ENCODE peak calls at places on chromosomes 5 and 9, in seven cellular contexts. D is hepatocyte, I is DND-41, G is astrocyte, C is neural progenitor cell, F is fibroblast of lung, N is OCI-LY7. X is an unnamed sample.

GRCh38 chr5:154653764-154654483 is 101.3 kb upstream of the LARP1 start:
- DNase-seq in D (no peak), I (no peak), G (no peak), C (no peak), F (no peak), N (no peak), X (no peak)

GRCh38 chr9:124346347-124347163 is 68.7 kb downstream of the PSMB7 start:
- DNase-seq in D (no peak), I (no peak), G (no peak), C (no peak), F (no peak), N (no peak), X (no peak)

GRCh38 chr5:10695759-10696543 is 65.1 kb downstream of the DAP start:
- DNase-seq in D (no peak), I (peak; percentile 27), G (peak; percentile 52), C (no peak), F (peak; percentile 60), N (no peak), X (no peak)

GRCh38 chr5:179607449-179607931 is 16.0 kb downstream of the HNRNPH1 start:
- DNase-seq in D (no peak), I (no peak), G (no peak), C (no peak), F (no peak), N (no peak), X (no peak)

GRCh38 chr5:52727568-52727967 is 60.1 kb upstream of the ITGA1 start:
- DNase-seq in D (no peak), I (peak; percentile 31), G (peak; percentile 16), C (no peak), F (peak; percentile 48), N (no peak), X (no peak)

GRCh38 chr9:130943226-130943625 is 4.2 kb upstream of the FIBCD1 start:
- DNase-seq in D (no peak), I (no peak), G (no peak), C (no peak), F (no peak), N (no peak), X (no peak)

GRCh38 chr5:1011226-1011631 is 2.6 kb downstream of the NKD2 start:
- DNase-seq in D (peak; percentile 63), I (peak; percentile 52), G (no peak), C (peak; percentile 76), F (no peak), N (peak; percentile 67), X (peak; percentile 64)

GRCh38 chr9:18260527-18260926 is 213.4 kb upstream of the ADAMTSL1 start:
- DNase-seq in D (peak; percentile 24), I (peak; percentile 15), G (peak; percentile 76), C (no peak), F (peak; percentile 82), N (no peak), X (no peak)

GRCh38 chr5:180848878-180849277 is 12.2 kb downstream of the ZFP62 start:
- DNase-seq in D (no peak), I (no peak), G (no peak), C (no peak), F (no peak), N (no peak), X (no peak)

GRCh38 chr5:168123853-168124528 is 167.5 kb upstream of the WWC1 start:
- DNase-seq in D (no peak), I (no peak), G (peak; percentile 38), C (no peak), F (peak; percentile 39), N (no peak), X (peak; percentile 64)

GRCh38 chr9:78671785-78672184 is 374.9 kb downstream of the PSAT1 start:
- DNase-seq in D (no peak), I (no peak), G (no peak), C (no peak), F (peak; percentile 12), N (no peak), X (no peak)

GRCh38 chr9:297104-297794 is 82.6 kb downstream of the DOCK8 start:
- DNase-seq in D (peak; percentile 27), I (no peak), G (no peak), C (no peak), F (no peak), N (peak; percentile 45), X (no peak)

GRCh38 chr5:97560176-97560993 is 377.3 kb upstream of the RIOK2 start:
- DNase-seq in D (no peak), I (no peak), G (no peak), C (no peak), F (no peak), N (no peak), X (no peak)

GRCh38 chr5:145925803-145926202 is 10.6 kb upstream of the SH3RF2 start:
- DNase-seq in D (no peak), I (no peak), G (peak; percentile 42), C (no peak), F (peak; percentile 49), N (no peak), X (no peak)

GRCh38 chr5:107486489-107486888 is 184.2 kb downstream of the EFNA5 start:
- DNase-seq in D (no peak), I (peak; percentile 63), G (peak; percentile 70), C (no peak), F (peak; percentile 80), N (no peak), X (no peak)

GRCh38 chr5:84382363-84383295 is 2.1 kb downstream of the EDIL3 start:
- DNase-seq in D (peak; percentile 71), I (no peak), G (peak; percentile 69), C (peak; percentile 82), F (peak; percentile 81), N (no peak), X (no peak)

GRCh38 chr9:94812343-94812742 is 85.8 kb downstream of the AOPEP start:
- DNase-seq in D (no peak), I (no peak), G (peak; percentile 88), C (no peak), F (peak; percentile 91), N (no peak), X (no peak)

GRCh38 chr5:142871056-142871879 is 101.1 kb downstream of the ARHGAP26 start:
- DNase-seq in D (no peak), I (no peak), G (no peak), C (no peak), F (no peak), N (no peak), X (no peak)

GRCh38 chr9:37174247-37174646 is 53.9 kb downstream of the ZCCHC7 start:
- DNase-seq in D (no peak), I (no peak), G (peak; percentile 57), C (no peak), F (peak; percentile 69), N (no peak), X (no peak)

GRCh38 chr5:139228201-139228796 is 30.1 kb upstream of the SIL1 start:
- DNase-seq in D (no peak), I (no peak), G (no peak), C (no peak), F (no peak), N (no peak), X (no peak)

GRCh38 chr5:139222346-139222745 is 24.2 kb upstream of the SIL1 start:
- DNase-seq in D (no peak), I (no peak), G (no peak), C (no peak), F (no peak), N (no peak), X (no peak)

GRCh38 chr5:139226131-139226530 is 28.0 kb upstream of the SIL1 start:
- DNase-seq in D (no peak), I (no peak), G (no peak), C (no peak), F (no peak), N (no peak), X (no peak)

DNA sequence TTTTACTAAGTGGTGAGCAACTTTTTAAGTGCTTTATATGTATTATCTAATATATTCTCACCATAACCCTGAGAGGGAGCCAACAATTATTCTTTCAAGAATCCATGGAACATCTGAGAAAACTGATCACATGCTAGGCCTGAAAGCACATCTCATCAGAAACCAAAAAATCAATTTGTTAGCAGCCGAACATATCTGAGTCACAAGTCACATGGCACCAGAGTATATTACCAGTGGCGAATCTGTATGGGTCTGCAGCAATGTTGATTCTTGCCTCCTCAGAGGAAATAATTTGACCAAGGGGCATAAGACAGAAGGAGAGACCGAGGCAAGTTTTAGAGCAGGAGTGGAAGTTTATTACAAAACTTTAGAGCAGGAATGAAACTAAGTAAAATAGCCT is 25.3 kb upstream of the SIL1 start:
- DNase-seq in D (no peak), I (no peak), G (no peak), C (no peak), F (no peak), N (no peak), X (no peak)
- H2AFZ ChIP-seq in D (no peak overlapping the region), I (no peak overlapping the region), G (no peak overlapping the region), C (no peak overlapping the region), F (no peak overlapping the region), N (no peak overlapping the region), X (no peak overlapping the region)

DNA sequence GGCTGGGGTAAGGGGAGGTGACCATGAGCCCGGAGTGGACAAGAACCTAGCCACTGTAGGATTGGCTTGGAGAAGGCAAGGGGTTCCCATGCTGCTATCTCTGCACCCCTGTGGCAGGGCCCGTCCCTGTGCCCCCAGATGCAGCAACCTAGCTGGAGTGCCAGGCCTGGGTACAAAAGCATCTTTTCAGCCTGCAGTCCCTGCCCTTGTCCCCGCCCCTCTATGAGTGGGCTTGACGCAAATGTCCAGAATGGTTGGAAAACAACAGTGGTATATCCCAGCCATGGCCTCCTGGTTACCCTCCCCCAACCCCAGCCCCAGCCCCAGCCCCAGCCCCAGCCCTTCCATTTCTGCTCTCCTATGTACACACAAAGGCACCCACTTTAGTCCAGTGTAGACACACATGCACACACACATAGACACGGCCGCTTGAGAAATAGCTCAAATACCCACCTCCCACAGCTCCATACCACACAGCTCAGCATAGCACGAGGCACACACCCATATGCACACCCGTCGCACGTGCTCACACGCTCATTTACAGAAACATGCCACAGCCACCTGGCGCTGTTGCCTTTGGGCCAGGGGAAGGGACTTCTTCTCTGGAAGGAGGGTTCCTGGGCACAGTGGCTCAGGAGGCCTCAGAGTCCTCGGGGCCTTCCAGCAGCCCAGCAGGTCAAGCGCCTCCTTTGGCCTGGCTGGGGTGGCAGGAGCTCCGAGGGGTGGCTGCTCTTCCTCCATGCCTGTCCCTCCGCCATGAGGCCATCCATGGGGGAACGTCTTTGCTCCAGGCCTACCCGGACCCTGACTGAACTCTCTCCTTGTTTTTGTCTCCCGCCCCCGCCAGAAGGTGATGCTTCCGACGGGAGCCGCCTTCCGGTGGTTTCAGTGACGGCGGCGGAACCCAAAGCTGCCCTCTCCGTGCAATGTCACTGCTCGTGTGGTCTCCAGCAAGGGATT is 34.1 kb downstream of the CXXC5 start:
- DNase-seq in D (no peak), I (no peak), G (no peak), C (peak; percentile 4), F (no peak), N (no peak), X (no peak)
- H3K4me2 ChIP-seq in D (no peak overlapping the region), I (no peak overlapping the region), G (no peak overlapping the region), C (no peak overlapping the region), F (no peak overlapping the region), N (no peak overlapping the region), X (no peak overlapping the region)

GRCh38 chr5:57441557-57441956 is 41.1 kb downstream of the ACTBL2 start:
- DNase-seq in D (peak; percentile 73), I (peak; percentile 30), G (peak; percentile 99), C (no peak), F (peak; percentile 99), N (no peak), X (no peak)
- H2AFZ ChIP-seq in D (no peak overlapping the region), I (no peak overlapping the region), G (no peak overlapping the region), C (no peak overlapping the region), F (no peak overlapping the region), N (no peak overlapping the region), X (no peak overlapping the region)

DNA sequence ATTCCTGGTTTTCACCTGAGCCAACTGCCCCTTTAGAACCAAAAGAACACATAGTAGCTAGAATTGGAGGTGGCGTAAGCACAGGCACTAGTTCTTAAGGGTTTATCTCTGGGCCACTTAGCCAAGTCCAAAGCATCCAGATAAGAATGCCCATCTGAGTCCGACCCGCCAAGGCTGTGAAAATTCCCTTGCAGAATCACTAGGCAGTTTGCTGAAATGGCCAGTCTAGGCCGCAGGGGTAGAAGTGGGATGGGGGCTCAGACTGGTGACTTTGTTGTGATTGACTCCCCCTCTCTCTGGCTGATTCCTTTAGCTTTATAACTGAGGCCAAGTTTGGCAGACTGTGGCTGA is 2.6 kb upstream of the STC2 start:
- DNase-seq in D (no peak), I (no peak), G (no peak), C (no peak), F (no peak), N (no peak), X (no peak)
- H3K4me2 ChIP-seq in D (peak overlapping the region; percentile 96), I (no peak overlapping the region), G (no peak overlapping the region), C (no peak overlapping the region), F (no peak overlapping the region), N (no peak overlapping the region), X (no peak overlapping the region)